ENCODE peak calls at places on chromosomes 16 and 17, in nine cellular contexts. I, E, V, W, P, H, F, G and J are unnamed samples.

GRCh38 chr16:77169650-77170236 is 21.2 kb upstream of the MON1B start:
- DNase-seq in G (no peak), E (peak), F (peak), I (no peak), H (peak), W (peak), V (no peak), P (peak), J (no peak)

GRCh38 chr17:36591434-36592315 is at the start of gene DHRS11:
- DNase-seq in H (peak), W (peak), P (peak), E (peak), V (peak), F (peak), G (no peak), I (peak), J (peak)

GRCh38 chr16:4914528-4915225 is 22.3 kb downstream of the PPL start:
- DNase-seq in V (no peak), W (no peak), H (no peak), E (no peak), P (no peak), G (no peak), I (no peak), F (no peak), J (no peak)

GRCh38 chr17:3986270-3986938 is 22.2 kb upstream of the ATP2A3 start:
- DNase-seq in V (no peak), I (no peak), G (no peak), E (no peak), F (no peak), P (no peak), W (no peak), H (no peak), J (no peak)

GRCh38 chr17:21213491-21214014 is 408 bp downstream of the TMEM11 start:
- DNase-seq in I (no peak), F (peak), P (peak), E (no peak), G (no peak), V (no peak), W (no peak), H (peak), J (no peak)

GRCh38 chr16:89564476-89565255 is 4.2 kb downstream of the RPL13 start:
- DNase-seq in I (no peak), H (no peak), P (no peak), E (no peak), V (peak), G (no peak), F (peak), W (no peak), J (no peak)

GRCh38 chr17:79970576-79971068 is 65.0 kb downstream of the TBC1D16 start:
- DNase-seq in F (peak), E (peak), G (no peak), V (no peak), W (no peak), P (no peak), H (peak), I (no peak), J (no peak)

GRCh38 chr16:1291576-1291974 is 17.9 kb upstream of the UBE2I start:
- DNase-seq in F (no peak), H (no peak), G (no peak), W (no peak), P (no peak), E (peak), I (no peak), V (no peak), J (no peak)

GRCh38 chr17:82848022-82848592 is 8.3 kb upstream of the ZNF750 start:
- DNase-seq in G (peak), E (no peak), F (no peak), P (peak), H (peak), I (no peak), V (peak), W (no peak), J (peak)

GRCh38 chr16:10949424-10949970 is 5.1 kb downstream of the CLEC16A start:
- DNase-seq in P (no peak), H (peak), V (no peak), I (no peak), G (no peak), W (no peak), E (no peak), F (peak), J (no peak)

GRCh38 chr16:68395167-68395786 is 53.0 kb downstream of the SMPD3 start:
- DNase-seq in H (no peak), P (no peak), I (no peak), V (no peak), G (no peak), F (no peak), E (no peak), W (no peak), J (no peak)

GRCh38 chr16:381788-382717 is at the start of gene PGAP6:
- DNase-seq in E (peak), H (peak), P (no peak), I (peak), F (peak), W (peak), G (no peak), V (peak), J (no peak)

GRCh38 chr16:71172808-71173207 is 57.7 kb downstream of the HYDIN start:
- DNase-seq in F (no peak), I (no peak), P (no peak), H (no peak), G (no peak), V (no peak), W (no peak), E (no peak), J (no peak)

GRCh38 chr17:73957564-73957963 is 245.9 kb upstream of the RPL38 start:
- DNase-seq in F (no peak), G (no peak), P (no peak), E (no peak), W (no peak), H (no peak), I (no peak), V (no peak), J (no peak)

GRCh38 chr17:76262732-76263344 is 2.3 kb upstream of the UBALD2 start:
- DNase-seq in G (no peak), I (no peak), H (peak), P (no peak), E (no peak), F (no peak), V (no peak), W (no peak), J (no peak)

GRCh38 chr17:80352991-80353665 is 61.8 kb upstream of the ENDOV start:
- DNase-seq in I (no peak), V (peak), P (no peak), G (no peak), H (no peak), E (no peak), F (no peak), W (no peak), J (no peak)

GRCh38 chr17:28347261-28347891 is 10.0 kb downstream of the POLDIP2 start:
- DNase-seq in V (no peak), W (no peak), P (no peak), H (no peak), I (no peak), F (no peak), G (peak), E (no peak), J (no peak)

GRCh38 chr16:50497592-50497991 is 50.6 kb upstream of the NKD1 start:
- DNase-seq in F (no peak), W (no peak), V (no peak), G (peak), I (no peak), E (no peak), H (no peak), P (no peak), J (no peak)

GRCh38 chr16:11697319-11697718 is 29.1 kb downstream of the SNN start:
- DNase-seq in V (no peak), G (no peak), H (no peak), P (no peak), I (no peak), E (no peak), F (no peak), W (no peak), J (no peak)

GRCh38 chr17:16287563-16288027 is 65.7 kb downstream of the CENPV start:
- DNase-seq in W (no peak), I (no peak), H (no peak), V (no peak), G (peak), F (no peak), E (no peak), P (no peak), J (no peak)

GRCh38 chr17:18028684-18029540 is 10.1 kb downstream of the ATPAF2 start:
- DNase-seq in P (no peak), V (no peak), E (no peak), H (no peak), G (no peak), F (no peak), I (no peak), W (no peak), J (no peak)

GRCh38 chr16:46621902-46622676 is 910 bp upstream of the SHCBP1 start:
- DNase-seq in F (no peak), H (no peak), I (no peak), V (no peak), G (no peak), E (no peak), W (no peak), P (no peak), J (no peak)

GRCh38 chr16:86772231-86772510 is 193.8 kb downstream of the FOXL1 start:
- DNase-seq in P (no peak), W (no peak), V (no peak), F (no peak), I (no peak), G (peak), H (no peak), E (no peak), J (no peak)

GRCh38 chr16:53852678-53853077 is 148.7 kb downstream of the FTO start:
- DNase-seq in G (no peak), P (no peak), I (no peak), W (no peak), F (no peak), E (no peak), V (no peak), H (no peak), J (no peak)

GRCh38 chr17:2814499-2815341 is 18.5 kb downstream of the RAP1GAP2 start:
- DNase-seq in V (no peak), P (peak), I (no peak), H (peak), G (no peak), W (no peak), F (no peak), E (no peak), J (no peak)

GRCh38 chr17:62791235-62792121 is 16.6 kb downstream of the MARCHF10 start:
- DNase-seq in G (peak), F (no peak), H (no peak), V (no peak), E (no peak), P (no peak), W (no peak), I (no peak), J (no peak)

GRCh38 chr17:27651411-27652345 is 20.7 kb downstream of the LGALS9 start:
- DNase-seq in W (peak), H (peak), I (peak), G (no peak), V (peak), P (peak), E (no peak), F (peak), J (no peak)

GRCh38 chr17:38912221-38912813 is 13.1 kb upstream of the LASP1NB start:
- DNase-seq in G (no peak), I (peak), F (no peak), E (peak), H (no peak), P (no peak), W (no peak), V (peak), J (no peak)

GRCh38 chr17:17205368-17206148 is 575 bp downstream of the PLD6 start:
- DNase-seq in W (peak), E (no peak), F (peak), H (peak), G (no peak), I (peak), V (peak), P (peak), J (no peak)

GRCh38 chr16:24717411-24717810 is 12.0 kb upstream of the TNRC6A start:
- DNase-seq in I (peak), F (no peak), H (no peak), E (no peak), G (no peak), V (no peak), P (no peak), W (no peak), J (no peak)

GRCh38 chr16:85310868-85311585 is 198.8 kb upstream of the CIBAR2 start:
- DNase-seq in G (no peak), V (no peak), E (no peak), H (peak), I (no peak), F (peak), W (no peak), P (no peak), J (no peak)

GRCh38 chr17:61770043-61770442 is 93.3 kb downstream of the BRIP1 start:
- DNase-seq in E (no peak), V (no peak), W (no peak), F (no peak), I (no peak), G (peak), P (no peak), H (no peak), J (no peak)

GRCh38 chr16:2428787-2429036 is 535 bp upstream of the CCNF start:
- DNase-seq in I (no peak), E (no peak), H (no peak), W (no peak), F (no peak), G (no peak), P (no peak), V (no peak), J (no peak)

GRCh38 chr17:72077326-72077960 is 43.4 kb upstream of the SOX9 start:
- DNase-seq in V (no peak), E (no peak), P (no peak), I (no peak), F (peak), H (no peak), W (no peak), G (no peak), J (no peak)

GRCh38 chr16:66996324-66996982 is 8.1 kb downstream of the CES4A start:
- DNase-seq in P (no peak), F (no peak), V (no peak), I (peak), E (no peak), H (no peak), W (peak), G (peak), J (no peak)

GRCh38 chr16:46927273-46927672 is 43.1 kb downstream of the GPT2 start:
- DNase-seq in I (no peak), P (no peak), H (no peak), E (no peak), W (no peak), F (no peak), G (no peak), V (no peak), J (no peak)

GRCh38 chr17:55037828-55038227 is 69.3 kb downstream of the STXBP4 start:
- DNase-seq in F (no peak), V (no peak), G (no peak), I (no peak), E (no peak), H (peak), W (no peak), P (no peak), J (no peak)